ENCODE peak calls at places on chromosome 20, in nine cellular contexts. One of them, this sample, is unnamed.
A peak's percentile ranks its signal among the peaks of the same experiment; 100 is the strongest.

GRCh38 chr20:63555661-63556381 is 1.9 kb downstream of the FNDC11 start:
- DNase-seq in H54: no peak
- DNase-seq in DND-41: no peak
- DNase-seq in heart right ventricle: no peak
- DNase-seq in NCI-H774: no peak
- DNase-seq in spleen: no peak
- DNase-seq in adrenal gland: no peak
- DNase-seq in psoas muscle: no peak
- DNase-seq in hippocampal formation: no peak
- DNase-seq in this sample: no peak

GRCh38 chr20:25280051-25280573 is 32.2 kb downstream of the PYGB start:
- DNase-seq in H54: no peak
- DNase-seq in DND-41: no peak
- DNase-seq in heart right ventricle: peak; percentile 3
- DNase-seq in NCI-H774: peak; percentile 76
- DNase-seq in spleen: peak; percentile 72
- DNase-seq in adrenal gland: no peak
- DNase-seq in psoas muscle: peak; percentile 29
- DNase-seq in hippocampal formation: no peak
- DNase-seq in this sample: no peak

GRCh38 chr20:61535956-61536355 is 283.9 kb downstream of the CDH4 start:
- DNase-seq in H54: no peak
- DNase-seq in DND-41: no peak
- DNase-seq in heart right ventricle: no peak
- DNase-seq in NCI-H774: no peak
- DNase-seq in spleen: peak; percentile 31
- DNase-seq in adrenal gland: no peak
- DNase-seq in psoas muscle: no peak
- DNase-seq in hippocampal formation: no peak
- DNase-seq in this sample: no peak

GRCh38 chr20:14193885-14194284 is 143.5 kb downstream of the FLRT3 start:
- DNase-seq in H54: no peak
- DNase-seq in DND-41: no peak
- DNase-seq in heart right ventricle: no peak
- DNase-seq in NCI-H774: no peak
- DNase-seq in spleen: no peak
- DNase-seq in adrenal gland: no peak
- DNase-seq in psoas muscle: no peak
- DNase-seq in hippocampal formation: no peak
- DNase-seq in this sample: no peak

GRCh38 chr20:9492067-9492466 is 22.3 kb upstream of the LAMP5 start:
- DNase-seq in H54: no peak
- DNase-seq in DND-41: no peak
- DNase-seq in heart right ventricle: no peak
- DNase-seq in NCI-H774: no peak
- DNase-seq in spleen: no peak
- DNase-seq in adrenal gland: no peak
- DNase-seq in psoas muscle: no peak
- DNase-seq in hippocampal formation: no peak
- DNase-seq in this sample: no peak

GRCh38 chr20:10591956-10592521 is 81.8 kb downstream of the JAG1 start:
- DNase-seq in H54: no peak
- DNase-seq in DND-41: no peak
- DNase-seq in heart right ventricle: no peak
- DNase-seq in NCI-H774: no peak
- DNase-seq in spleen: no peak
- DNase-seq in adrenal gland: no peak
- DNase-seq in psoas muscle: no peak
- DNase-seq in hippocampal formation: no peak
- DNase-seq in this sample: no peak

GRCh38 chr20:63735859-63736718 is at the start of gene LIME1:
- DNase-seq in H54: no peak
- DNase-seq in DND-41: peak; percentile 76
- DNase-seq in heart right ventricle: no peak
- DNase-seq in NCI-H774: no peak
- DNase-seq in spleen: peak; percentile 92
- DNase-seq in adrenal gland: no peak
- DNase-seq in psoas muscle: peak; percentile 58
- DNase-seq in hippocampal formation: no peak
- DNase-seq in this sample: no peak

GRCh38 chr20:56247954-56248782 is at the start of gene MC3R:
- DNase-seq in H54: peak; percentile 19
- DNase-seq in DND-41: peak; percentile 57
- DNase-seq in heart right ventricle: peak; percentile 12
- DNase-seq in NCI-H774: peak; percentile 11
- DNase-seq in spleen: no peak
- DNase-seq in adrenal gland: peak; percentile 63
- DNase-seq in psoas muscle: no peak
- DNase-seq in hippocampal formation: peak; percentile 41
- DNase-seq in this sample: no peak

GRCh38 chr20:46559685-46560440 is 9.4 kb upstream of the OCSTAMP start:
- DNase-seq in H54: no peak
- DNase-seq in DND-41: no peak
- DNase-seq in heart right ventricle: no peak
- DNase-seq in NCI-H774: no peak
- DNase-seq in spleen: no peak
- DNase-seq in adrenal gland: no peak
- DNase-seq in psoas muscle: no peak
- DNase-seq in hippocampal formation: peak; percentile 34
- DNase-seq in this sample: no peak

GRCh38 chr20:12723811-12724210 is 285.0 kb upstream of the SPTLC3 start:
- DNase-seq in H54: no peak
- DNase-seq in DND-41: no peak
- DNase-seq in heart right ventricle: no peak
- DNase-seq in NCI-H774: no peak
- DNase-seq in spleen: no peak
- DNase-seq in adrenal gland: no peak
- DNase-seq in psoas muscle: no peak
- DNase-seq in hippocampal formation: no peak
- DNase-seq in this sample: no peak

GRCh38 chr20:52783769-52784168 is 188.4 kb upstream of the TSHZ2 start:
- DNase-seq in H54: no peak
- DNase-seq in DND-41: peak; percentile 12
- DNase-seq in heart right ventricle: no peak
- DNase-seq in NCI-H774: no peak
- DNase-seq in spleen: no peak
- DNase-seq in adrenal gland: no peak
- DNase-seq in psoas muscle: no peak
- DNase-seq in hippocampal formation: no peak
- DNase-seq in this sample: no peak

GRCh38 chr20:37316116-37316774 is 26.8 kb downstream of the MANBAL start:
- DNase-seq in H54: no peak
- DNase-seq in DND-41: peak; percentile 67
- DNase-seq in heart right ventricle: no peak
- DNase-seq in NCI-H774: no peak
- DNase-seq in spleen: peak; percentile 83
- DNase-seq in adrenal gland: no peak
- DNase-seq in psoas muscle: no peak
- DNase-seq in hippocampal formation: no peak
- DNase-seq in this sample: no peak

GRCh38 chr20:37095108-37095608 is 639 bp downstream of the RBL1 start:
- DNase-seq in H54: no peak
- DNase-seq in DND-41: peak; percentile 69
- DNase-seq in heart right ventricle: no peak
- DNase-seq in NCI-H774: no peak
- DNase-seq in spleen: peak; percentile 76
- DNase-seq in adrenal gland: peak; percentile 17
- DNase-seq in psoas muscle: no peak
- DNase-seq in hippocampal formation: no peak
- DNase-seq in this sample: no peak

This sample was measured in amygdala.